ENCODE peak calls at places on chromosomes 5 and 9, in ten cellular contexts. One of them, this sample, is unnamed.

GRCh38 chr9:120764476-120764875 is 28.7 kb downstream of the FBXW2 start:
- DNase-seq in GM13976: no peak
- DNase-seq in Panc1: no peak
- DNase-seq in fibroblast of the aortic adventitia: no peak
- DNase-seq in heart left ventricle: no peak
- DNase-seq in fibroblast of pulmonary artery: no peak
- DNase-seq in mammary epithelial cell: no peak
- DNase-seq in endothelial cell of umbilical vein: no peak
- DNase-seq in chondrocyte: peak
- DNase-seq in prostate gland: no peak
- DNase-seq in this sample: no peak

GRCh38 chr5:88536146-88536545 is 267.5 kb upstream of the TMEM161B start:
- DNase-seq in GM13976: no peak
- DNase-seq in Panc1: no peak
- DNase-seq in fibroblast of the aortic adventitia: peak
- DNase-seq in heart left ventricle: no peak
- DNase-seq in fibroblast of pulmonary artery: no peak
- DNase-seq in mammary epithelial cell: peak
- DNase-seq in endothelial cell of umbilical vein: no peak
- DNase-seq in chondrocyte: no peak
- DNase-seq in prostate gland: no peak
- DNase-seq in this sample: no peak

GRCh38 chr9:121639619-121640018 is 11.8 kb upstream of the DAB2IP start:
- DNase-seq in GM13976: no peak
- DNase-seq in Panc1: no peak
- DNase-seq in fibroblast of the aortic adventitia: no peak
- DNase-seq in heart left ventricle: no peak
- DNase-seq in fibroblast of pulmonary artery: no peak
- DNase-seq in mammary epithelial cell: no peak
- DNase-seq in endothelial cell of umbilical vein: no peak
- DNase-seq in chondrocyte: no peak
- DNase-seq in prostate gland: no peak
- DNase-seq in this sample: no peak

GRCh38 chr5:130135506-130135905 is 231.2 kb downstream of the CHSY3 start:
- DNase-seq in GM13976: no peak
- DNase-seq in Panc1: no peak
- DNase-seq in fibroblast of the aortic adventitia: peak
- DNase-seq in heart left ventricle: no peak
- DNase-seq in fibroblast of pulmonary artery: peak
- DNase-seq in mammary epithelial cell: peak
- DNase-seq in endothelial cell of umbilical vein: peak
- DNase-seq in chondrocyte: no peak
- DNase-seq in prostate gland: no peak
- DNase-seq in this sample: no peak

GRCh38 chr9:88766778-88767503 is 224.3 kb upstream of the S1PR3 start:
- DNase-seq in GM13976: no peak
- DNase-seq in Panc1: no peak
- DNase-seq in fibroblast of the aortic adventitia: peak
- DNase-seq in heart left ventricle: no peak
- DNase-seq in fibroblast of pulmonary artery: peak
- DNase-seq in mammary epithelial cell: peak
- DNase-seq in endothelial cell of umbilical vein: no peak
- DNase-seq in chondrocyte: no peak
- DNase-seq in prostate gland: no peak
- DNase-seq in this sample: no peak

GRCh38 chr5:172437445-172438303 is 16.7 kb downstream of the SH3PXD2B start:
- DNase-seq in GM13976: no peak
- DNase-seq in Panc1: no peak
- DNase-seq in fibroblast of the aortic adventitia: peak
- DNase-seq in heart left ventricle: peak
- DNase-seq in fibroblast of pulmonary artery: peak
- DNase-seq in mammary epithelial cell: peak
- DNase-seq in endothelial cell of umbilical vein: peak
- DNase-seq in chondrocyte: no peak
- DNase-seq in prostate gland: no peak
- DNase-seq in this sample: peak

GRCh38 chr9:134724231-134724911 is 82.8 kb downstream of the COL5A1 start:
- DNase-seq in GM13976: no peak
- DNase-seq in Panc1: no peak
- DNase-seq in fibroblast of the aortic adventitia: peak
- DNase-seq in heart left ventricle: no peak
- DNase-seq in fibroblast of pulmonary artery: peak
- DNase-seq in mammary epithelial cell: no peak
- DNase-seq in endothelial cell of umbilical vein: no peak
- DNase-seq in chondrocyte: no peak
- DNase-seq in prostate gland: no peak
- DNase-seq in this sample: no peak

GRCh38 chr9:35225677-35226076 is 63.9 kb downstream of the UNC13B start:
- DNase-seq in GM13976: no peak
- DNase-seq in Panc1: no peak
- DNase-seq in fibroblast of the aortic adventitia: no peak
- DNase-seq in heart left ventricle: no peak
- DNase-seq in fibroblast of pulmonary artery: no peak
- DNase-seq in mammary epithelial cell: no peak
- DNase-seq in endothelial cell of umbilical vein: no peak
- DNase-seq in chondrocyte: no peak
- DNase-seq in prostate gland: no peak
- DNase-seq in this sample: no peak

GRCh38 chr9:95494416-95495371 is 22.1 kb downstream of the PTCH1 start:
- DNase-seq in GM13976: peak
- DNase-seq in Panc1: no peak
- DNase-seq in fibroblast of the aortic adventitia: no peak
- DNase-seq in heart left ventricle: no peak
- DNase-seq in fibroblast of pulmonary artery: no peak
- DNase-seq in mammary epithelial cell: no peak
- DNase-seq in endothelial cell of umbilical vein: no peak
- DNase-seq in chondrocyte: no peak
- DNase-seq in prostate gland: peak
- DNase-seq in this sample: no peak

GRCh38 chr9:7907636-7908195 is 108.1 kb upstream of the DMAC1 start:
- DNase-seq in GM13976: no peak
- DNase-seq in Panc1: no peak
- DNase-seq in fibroblast of the aortic adventitia: no peak
- DNase-seq in heart left ventricle: no peak
- DNase-seq in fibroblast of pulmonary artery: no peak
- DNase-seq in mammary epithelial cell: no peak
- DNase-seq in endothelial cell of umbilical vein: no peak
- DNase-seq in chondrocyte: no peak
- DNase-seq in prostate gland: no peak
- DNase-seq in this sample: no peak

GRCh38 chr9:114592356-114592755 is 4.8 kb downstream of the ATP6V1G1 start:
- DNase-seq in GM13976: peak
- DNase-seq in Panc1: no peak
- DNase-seq in fibroblast of the aortic adventitia: peak
- DNase-seq in heart left ventricle: no peak
- DNase-seq in fibroblast of pulmonary artery: peak
- DNase-seq in mammary epithelial cell: peak
- DNase-seq in endothelial cell of umbilical vein: peak
- DNase-seq in chondrocyte: no peak
- DNase-seq in prostate gland: peak
- DNase-seq in this sample: no peak

GRCh38 chr5:41793156-41793770 is 77.0 kb downstream of the OXCT1 start:
- DNase-seq in GM13976: no peak
- DNase-seq in Panc1: no peak
- DNase-seq in fibroblast of the aortic adventitia: peak
- DNase-seq in heart left ventricle: no peak
- DNase-seq in fibroblast of pulmonary artery: peak
- DNase-seq in mammary epithelial cell: peak
- DNase-seq in endothelial cell of umbilical vein: peak
- DNase-seq in chondrocyte: no peak
- DNase-seq in prostate gland: no peak
- DNase-seq in this sample: no peak

GRCh38 chr5:149172709-149173505 is 31.6 kb downstream of the ABLIM3 start:
- DNase-seq in GM13976: no peak
- DNase-seq in Panc1: no peak
- DNase-seq in fibroblast of the aortic adventitia: no peak
- DNase-seq in heart left ventricle: no peak
- DNase-seq in fibroblast of pulmonary artery: peak
- DNase-seq in mammary epithelial cell: peak
- DNase-seq in endothelial cell of umbilical vein: peak
- DNase-seq in chondrocyte: no peak
- DNase-seq in prostate gland: no peak
- DNase-seq in this sample: no peak

GRCh38 chr9:137582286-137582860 is 3.6 kb upstream of the DPH7 start:
- DNase-seq in GM13976: no peak
- DNase-seq in Panc1: no peak
- DNase-seq in fibroblast of the aortic adventitia: no peak
- DNase-seq in heart left ventricle: no peak
- DNase-seq in fibroblast of pulmonary artery: peak
- DNase-seq in mammary epithelial cell: no peak
- DNase-seq in endothelial cell of umbilical vein: no peak
- DNase-seq in chondrocyte: no peak
- DNase-seq in prostate gland: no peak
- DNase-seq in this sample: no peak
- TF ChIP-seq CTCF in GM13976: no peak
- TF ChIP-seq CTCF in Panc1: peak
- TF ChIP-seq CTCF in fibroblast of the aortic adventitia: peak
- TF ChIP-seq CTCF in heart left ventricle: no peak
- TF ChIP-seq CTCF in fibroblast of pulmonary artery: peak
- TF ChIP-seq CTCF in mammary epithelial cell: peak
- TF ChIP-seq CTCF in endothelial cell of umbilical vein: peak
- TF ChIP-seq CTCF in chondrocyte: peak
- TF ChIP-seq CTCF in prostate gland: no peak
- TF ChIP-seq CTCF in this sample: no peak

GRCh38 chr5:180291234-180291940 is 496 bp downstream of the MAPK9 start:
- DNase-seq in GM13976: peak
- DNase-seq in Panc1: no peak
- DNase-seq in fibroblast of the aortic adventitia: no peak
- DNase-seq in heart left ventricle: no peak
- DNase-seq in fibroblast of pulmonary artery: no peak
- DNase-seq in mammary epithelial cell: peak
- DNase-seq in endothelial cell of umbilical vein: peak
- DNase-seq in chondrocyte: no peak
- DNase-seq in prostate gland: no peak
- DNase-seq in this sample: peak
- TF ChIP-seq CTCF in GM13976: peak
- TF ChIP-seq CTCF in Panc1: peak
- TF ChIP-seq CTCF in fibroblast of the aortic adventitia: peak
- TF ChIP-seq CTCF in heart left ventricle: no peak
- TF ChIP-seq CTCF in fibroblast of pulmonary artery: no peak
- TF ChIP-seq CTCF in mammary epithelial cell: no peak
- TF ChIP-seq CTCF in endothelial cell of umbilical vein: peak
- TF ChIP-seq CTCF in chondrocyte: peak
- TF ChIP-seq CTCF in prostate gland: no peak
- TF ChIP-seq CTCF in this sample: no peak

DNA sequence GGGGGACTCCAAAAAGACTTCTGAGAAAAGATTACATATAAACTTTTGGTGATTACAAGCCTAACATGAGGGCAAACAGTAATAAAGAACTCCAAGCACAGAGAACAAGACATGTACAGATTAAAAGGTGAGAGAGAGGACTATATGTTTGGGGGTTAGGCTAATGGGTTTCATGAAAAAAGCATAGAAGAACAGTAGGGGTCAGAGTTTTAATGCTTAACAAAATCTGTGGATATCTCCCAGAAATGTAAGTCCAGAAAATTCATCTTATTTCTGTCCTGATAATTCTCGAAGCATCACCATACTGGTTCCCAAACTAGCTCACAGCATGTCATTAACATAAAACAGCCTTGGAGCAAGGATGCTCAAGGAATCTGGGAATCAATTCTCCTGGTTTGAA is 137.2 kb downstream of the ARRDC3 start:
- DNase-seq in GM13976: no peak
- DNase-seq in Panc1: no peak
- DNase-seq in fibroblast of the aortic adventitia: peak
- DNase-seq in heart left ventricle: no peak
- DNase-seq in fibroblast of pulmonary artery: peak
- DNase-seq in mammary epithelial cell: no peak
- DNase-seq in endothelial cell of umbilical vein: no peak
- DNase-seq in chondrocyte: no peak
- DNase-seq in prostate gland: no peak
- DNase-seq in this sample: no peak
- TF ChIP-seq CTCF in GM13976: no peak
- TF ChIP-seq CTCF in Panc1: no peak
- TF ChIP-seq CTCF in fibroblast of the aortic adventitia: peak
- TF ChIP-seq CTCF in heart left ventricle: no peak
- TF ChIP-seq CTCF in fibroblast of pulmonary artery: no peak
- TF ChIP-seq CTCF in mammary epithelial cell: no peak
- TF ChIP-seq CTCF in endothelial cell of umbilical vein: no peak
- TF ChIP-seq CTCF in chondrocyte: peak
- TF ChIP-seq CTCF in prostate gland: no peak
- TF ChIP-seq CTCF in this sample: no peak

DNA sequence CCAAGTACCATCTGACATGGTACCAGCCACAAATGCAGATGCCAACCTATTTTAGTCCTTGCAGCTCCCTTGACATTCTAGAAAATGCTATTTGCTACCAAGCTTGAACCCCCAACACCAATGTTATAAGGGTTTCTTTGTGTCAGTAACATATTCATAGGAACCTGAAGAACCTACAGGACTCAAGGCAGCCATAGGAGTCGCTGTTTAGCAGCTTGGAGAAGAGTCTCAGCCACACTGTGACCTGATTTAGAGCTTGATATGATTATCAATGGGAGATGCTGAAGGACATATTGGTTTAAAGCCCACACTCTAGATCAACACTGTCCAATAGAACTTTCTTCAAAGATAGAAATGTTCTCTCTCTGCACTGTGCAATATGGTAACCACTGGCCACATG is 6.4 kb upstream of the ZFR start:
- DNase-seq in GM13976: no peak
- DNase-seq in Panc1: no peak
- DNase-seq in fibroblast of the aortic adventitia: no peak
- DNase-seq in heart left ventricle: no peak
- DNase-seq in fibroblast of pulmonary artery: no peak
- DNase-seq in mammary epithelial cell: no peak
- DNase-seq in endothelial cell of umbilical vein: no peak
- DNase-seq in chondrocyte: no peak
- DNase-seq in prostate gland: no peak
- DNase-seq in this sample: no peak
- TF ChIP-seq CTCF in GM13976: no peak
- TF ChIP-seq CTCF in Panc1: no peak
- TF ChIP-seq CTCF in fibroblast of the aortic adventitia: no peak
- TF ChIP-seq CTCF in heart left ventricle: no peak
- TF ChIP-seq CTCF in fibroblast of pulmonary artery: peak
- TF ChIP-seq CTCF in mammary epithelial cell: peak
- TF ChIP-seq CTCF in endothelial cell of umbilical vein: no peak
- TF ChIP-seq CTCF in chondrocyte: peak
- TF ChIP-seq CTCF in prostate gland: no peak
- TF ChIP-seq CTCF in this sample: no peak

DNA sequence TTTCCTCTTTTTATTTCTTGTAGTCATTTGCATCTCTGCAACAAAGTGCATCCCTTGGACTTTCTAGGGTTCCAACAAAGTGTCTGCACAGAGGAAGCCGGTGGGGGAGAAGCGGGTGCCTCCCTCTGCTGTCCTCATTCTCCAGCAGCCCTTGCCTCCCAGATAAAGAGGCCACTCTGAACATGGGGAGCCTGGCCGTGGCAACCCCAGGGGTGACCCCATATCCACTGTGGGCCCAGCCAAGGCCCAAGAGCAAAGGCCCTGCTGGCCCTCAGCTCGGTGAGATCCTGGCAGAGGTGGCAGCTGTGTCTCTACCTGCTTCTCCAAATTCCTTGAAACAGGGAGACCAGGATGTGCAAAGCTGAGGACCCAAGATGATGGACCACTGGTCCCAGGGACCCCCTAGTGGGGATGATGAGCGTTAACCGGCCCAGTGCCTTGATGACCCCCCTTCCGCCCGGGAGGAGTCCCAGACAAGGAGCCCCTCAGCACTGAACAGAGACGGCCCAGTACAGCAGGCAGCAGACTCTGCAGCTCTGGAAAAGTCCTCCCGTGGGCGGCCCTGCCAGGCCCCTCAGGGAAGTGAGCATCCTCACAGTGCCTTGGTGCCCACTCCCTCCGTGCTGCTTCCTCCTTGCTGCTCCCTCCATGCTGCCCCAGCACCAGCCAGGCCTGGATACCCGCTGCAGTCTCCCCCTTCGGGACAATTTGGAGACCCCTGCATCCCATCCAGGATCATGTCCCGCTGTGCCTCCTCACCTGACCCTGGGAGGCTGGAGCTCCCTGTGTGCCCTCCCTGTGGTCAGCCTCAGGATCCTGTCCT is 62.5 kb downstream of the MRPL36 start:
- DNase-seq in GM13976: no peak
- DNase-seq in Panc1: no peak
- DNase-seq in fibroblast of the aortic adventitia: no peak
- DNase-seq in heart left ventricle: no peak
- DNase-seq in fibroblast of pulmonary artery: no peak
- DNase-seq in mammary epithelial cell: no peak
- DNase-seq in endothelial cell of umbilical vein: no peak
- DNase-seq in chondrocyte: peak
- DNase-seq in prostate gland: no peak
- DNase-seq in this sample: no peak
- TF ChIP-seq CTCF in GM13976: no peak
- TF ChIP-seq CTCF in Panc1: no peak
- TF ChIP-seq CTCF in fibroblast of the aortic adventitia: no peak
- TF ChIP-seq CTCF in heart left ventricle: no peak
- TF ChIP-seq CTCF in fibroblast of pulmonary artery: no peak
- TF ChIP-seq CTCF in mammary epithelial cell: no peak
- TF ChIP-seq CTCF in endothelial cell of umbilical vein: no peak
- TF ChIP-seq CTCF in chondrocyte: no peak
- TF ChIP-seq CTCF in prostate gland: no peak
- TF ChIP-seq CTCF in this sample: no peak

This sample was measured in Calu3.